ENCODE peak calls at places on chromosomes 3 and 15, in ten cellular contexts. P, H, N, R, A, D, Y, M, T and C are unnamed samples.

GRCh38 chr3:123154346-123154985 is 47.3 kb upstream of the SEC22A start:
- DNase-seq in P (no peak), H (no peak), N (no peak), R (no peak), A (no peak), D (no peak), Y (no peak), M (no peak), T (no peak), C (no peak)

GRCh38 chr3:50356553-50356952 is 2.8 kb downstream of the TMEM115 start:
- DNase-seq in P (peak), H (peak), N (no peak), R (no peak), A (peak), D (no peak), Y (no peak), M (no peak), T (no peak), C (no peak)

GRCh38 chr3:120568624-120569023 is 27.5 kb upstream of the NDUFB4 start:
- DNase-seq in P (no peak), H (peak), N (no peak), R (peak), A (no peak), D (no peak), Y (peak), M (no peak), T (no peak), C (no peak)

GRCh38 chr3:68876112-68876713 is 56.1 kb downstream of the TAFA4 start:
- DNase-seq in P (no peak), H (peak), N (no peak), R (peak), A (no peak), D (peak), Y (peak), M (peak), T (peak), C (peak)

GRCh38 chr15:37059051-37059450 is 41.3 kb downstream of the MEIS2 start:
- DNase-seq in P (no peak), H (peak), N (no peak), R (peak), A (no peak), D (no peak), Y (peak), M (no peak), T (no peak), C (peak)

GRCh38 chr15:68113273-68113672 is 59.2 kb downstream of the PIAS1 start:
- DNase-seq in P (no peak), H (peak), N (no peak), R (peak), A (no peak), D (no peak), Y (peak), M (no peak), T (no peak), C (no peak)

GRCh38 chr3:65669163-65669875 is 369.4 kb downstream of the MAGI1 start:
- DNase-seq in P (no peak), H (peak), N (no peak), R (peak), A (no peak), D (no peak), Y (peak), M (no peak), T (peak), C (peak)

GRCh38 chr3:139533781-139534443 is 5.6 kb downstream of the RBP1 start:
- DNase-seq in P (peak), H (peak), N (no peak), R (peak), A (no peak), D (no peak), Y (peak), M (peak), T (peak), C (no peak)

GRCh38 chr3:112101946-112102345 is 15.8 kb downstream of the C3orf52 start:
- DNase-seq in P (no peak), H (peak), N (no peak), R (peak), A (no peak), D (no peak), Y (peak), M (no peak), T (peak), C (no peak)

GRCh38 chr3:196763179-196763578 is 23.5 kb downstream of the PAK2 start:
- DNase-seq in P (no peak), H (no peak), N (no peak), R (no peak), A (no peak), D (no peak), Y (no peak), M (no peak), T (no peak), C (no peak)

GRCh38 chr15:65056868-65057548 is 10.8 kb downstream of the RASL12 start:
- DNase-seq in P (no peak), H (no peak), N (no peak), R (peak), A (peak), D (no peak), Y (peak), M (no peak), T (no peak), C (no peak)

GRCh38 chr3:33993631-33994030 is 195.2 kb downstream of the PDCD6IP start:
- DNase-seq in P (no peak), H (no peak), N (no peak), R (peak), A (no peak), D (no peak), Y (peak), M (no peak), T (no peak), C (peak)

GRCh38 chr3:154904328-154904727 is 175.8 kb upstream of the MME start:
- DNase-seq in P (no peak), H (peak), N (no peak), R (peak), A (no peak), D (peak), Y (no peak), M (no peak), T (no peak), C (no peak)

GRCh38 chr3:52240059-52240885 is 1.3 kb upstream of the TWF2 start:
- DNase-seq in P (peak), H (peak), N (peak), R (peak), A (peak), D (peak), Y (peak), M (peak), T (peak), C (peak)

GRCh38 chr15:44536298-44536961 is 517 bp upstream of the EIF3J start:
- DNase-seq in P (peak), H (no peak), N (no peak), R (peak), A (peak), D (peak), Y (peak), M (peak), T (peak), C (peak)

GRCh38 chr3:22474706-22475470 is 723.9 kb upstream of the ZNF385D start:
- DNase-seq in P (no peak), H (no peak), N (no peak), R (no peak), A (no peak), D (no peak), Y (peak), M (no peak), T (peak), C (peak)

GRCh38 chr15:37133619-37134018 is 33.3 kb upstream of the MEIS2 start:
- DNase-seq in P (no peak), H (peak), N (no peak), R (peak), A (no peak), D (no peak), Y (no peak), M (no peak), T (peak), C (no peak)

GRCh38 chr15:58518626-58519025 is 86.8 kb downstream of the LIPC start:
- DNase-seq in P (no peak), H (no peak), N (no peak), R (no peak), A (no peak), D (no peak), Y (no peak), M (no peak), T (no peak), C (no peak)

GRCh38 chr3:196670335-196670734 is 30.8 kb downstream of the NRROS start:
- DNase-seq in P (no peak), H (no peak), N (no peak), R (no peak), A (no peak), D (no peak), Y (no peak), M (no peak), T (no peak), C (no peak)

GRCh38 chr15:40150163-40150925 is 10.5 kb upstream of the BUB1B start:
- DNase-seq in P (no peak), H (peak), N (no peak), R (peak), A (no peak), D (no peak), Y (peak), M (peak), T (peak), C (peak)

GRCh38 chr3:23756206-23756840 is 49.4 kb upstream of the UBE2E1 start:
- DNase-seq in P (no peak), H (no peak), N (no peak), R (no peak), A (no peak), D (no peak), Y (no peak), M (no peak), T (no peak), C (no peak)

GRCh38 chr3:66592061-66592875 is 91.4 kb upstream of the LRIG1 start:
- DNase-seq in P (no peak), H (no peak), N (no peak), R (peak), A (no peak), D (peak), Y (peak), M (no peak), T (no peak), C (no peak)

GRCh38 chr3:88957751-88958452 is 149.5 kb upstream of the EPHA3 start:
- DNase-seq in P (no peak), H (peak), N (no peak), R (peak), A (no peak), D (no peak), Y (peak), M (no peak), T (peak), C (no peak)

GRCh38 chr15:101009176-101009575 is 90.0 kb downstream of the LRRK1 start:
- DNase-seq in P (no peak), H (no peak), N (peak), R (no peak), A (no peak), D (no peak), Y (no peak), M (no peak), T (no peak), C (no peak)

GRCh38 chr3:41507336-41508062 is 308.2 kb downstream of the CTNNB1 start:
- DNase-seq in P (no peak), H (no peak), N (no peak), R (no peak), A (no peak), D (peak), Y (no peak), M (no peak), T (no peak), C (no peak)

GRCh38 chr15:42996871-42997270 is 76.3 kb upstream of the TTBK2 start:
- DNase-seq in P (no peak), H (no peak), N (no peak), R (no peak), A (no peak), D (peak), Y (no peak), M (no peak), T (no peak), C (no peak)

GRCh38 chr3:39531681-39532080 is 64.2 kb downstream of the MOBP start:
- DNase-seq in P (no peak), H (peak), N (no peak), R (peak), A (no peak), D (no peak), Y (peak), M (no peak), T (peak), C (peak)

GRCh38 chr15:64845183-64845611 is 3.5 kb downstream of the PLEKHO2 start:
- DNase-seq in P (peak), H (peak), N (peak), R (no peak), A (no peak), D (no peak), Y (no peak), M (no peak), T (no peak), C (no peak)

GRCh38 chr15:65258863-65259262 is 27.8 kb downstream of the PARP16 start:
- DNase-seq in P (no peak), H (peak), N (peak), R (no peak), A (no peak), D (no peak), Y (no peak), M (no peak), T (no peak), C (no peak)

GRCh38 chr3:59052803-59053411 is 3.1 kb upstream of the CFAP20DC start:
- DNase-seq in P (no peak), H (peak), N (no peak), R (peak), A (no peak), D (peak), Y (peak), M (peak), T (peak), C (no peak)

GRCh38 chr3:150786791-150787190 is 23.8 kb upstream of the SIAH2 start:
- DNase-seq in P (no peak), H (no peak), N (no peak), R (no peak), A (no peak), D (no peak), Y (peak), M (no peak), T (no peak), C (no peak)

DNA sequence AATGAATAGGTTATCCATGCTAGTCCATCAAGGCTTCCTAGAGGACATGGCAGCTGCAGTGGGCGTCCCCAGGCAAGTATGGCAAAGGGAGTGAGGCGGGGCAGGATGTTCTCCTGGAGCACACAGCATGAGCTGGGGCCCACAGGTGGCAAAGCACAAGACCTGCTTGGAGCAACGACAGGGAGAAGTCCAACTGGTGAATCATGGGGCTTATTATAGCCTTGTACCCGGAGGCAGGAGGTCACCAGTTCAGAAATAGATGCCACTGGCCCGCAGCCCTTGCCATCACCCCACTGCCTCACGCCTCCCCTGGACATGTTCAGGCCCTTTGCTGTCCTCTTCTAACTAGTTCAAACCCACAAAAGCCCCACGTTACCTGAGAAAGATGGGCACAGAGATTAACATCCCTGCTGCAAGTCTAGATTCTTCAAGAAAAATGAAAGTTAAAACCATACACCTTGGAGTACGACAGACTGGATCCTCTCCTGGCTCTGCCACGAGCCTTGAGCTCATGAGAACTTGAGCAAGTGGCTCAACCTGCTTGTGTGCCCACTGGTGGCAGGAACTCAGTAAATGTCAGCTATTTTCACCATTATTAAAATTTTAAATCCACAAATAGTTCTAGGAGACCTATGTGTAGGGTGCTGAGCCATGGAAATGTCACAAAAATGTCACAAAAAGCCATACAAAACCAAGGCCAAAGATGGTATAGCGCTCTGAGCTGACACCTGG is 1.8 kb upstream of the SRGAP3 start:
- DNase-seq in P (peak), H (no peak), N (no peak), R (no peak), A (no peak), D (no peak), Y (no peak), M (no peak), T (no peak), C (no peak)
- TF ChIP-seq CTCF in P (no peak), H (peak), N (no peak), R (peak), A (no peak), D (no peak), Y (peak), M (no peak), T (peak), C (peak)

GRCh38 chr3:159548675-159549335 is 439.8 kb upstream of the IL12A start:
- DNase-seq in P (no peak), H (no peak), N (no peak), R (peak), A (no peak), D (no peak), Y (peak), M (no peak), T (no peak), C (peak)
- H3K4me3 ChIP-seq in P (no peak), H (no peak), N (no peak), R (no peak), A (no peak), D (no peak), Y (no peak), M (no peak), T (no peak), C (no peak)

GRCh38 chr3:132758740-132759139 is 36.5 kb upstream of the NPHP3 start:
- DNase-seq in P (no peak), H (no peak), N (no peak), R (no peak), A (no peak), D (no peak), Y (no peak), M (no peak), T (no peak), C (no peak)

GRCh38 chr3:132753946-132754345 is 31.7 kb upstream of the NPHP3 start:
- DNase-seq in P (no peak), H (no peak), N (no peak), R (no peak), A (no peak), D (no peak), Y (no peak), M (no peak), T (no peak), C (no peak)

DNA sequence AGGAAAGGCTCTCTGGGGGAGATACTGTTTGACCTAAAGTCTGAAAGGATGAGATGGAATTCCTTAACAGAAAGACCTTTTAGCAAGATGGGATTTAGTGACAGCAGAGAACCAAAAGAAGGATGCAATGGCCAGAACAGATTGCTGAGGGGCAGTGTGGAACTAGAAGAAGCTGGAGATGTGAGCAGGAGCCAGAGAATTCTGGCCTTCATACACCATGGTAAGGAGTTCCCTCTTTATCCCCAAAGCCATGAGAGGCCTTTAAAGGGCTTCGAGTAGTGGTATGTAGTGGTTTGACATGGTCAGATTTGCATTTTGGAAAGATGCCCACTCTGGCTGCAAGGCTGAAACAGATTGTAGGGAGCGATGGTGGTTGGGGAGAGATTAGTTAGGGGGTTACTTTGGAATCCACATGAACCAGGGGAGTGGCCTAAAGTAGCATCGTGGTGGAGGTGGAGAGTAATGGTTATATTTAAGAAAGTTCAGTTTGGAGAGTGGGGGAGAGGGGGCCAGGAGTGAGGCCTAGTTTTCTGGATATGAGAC is 34.0 kb upstream of the NPHP3 start:
- DNase-seq in P (no peak), H (no peak), N (no peak), R (no peak), A (no peak), D (no peak), Y (no peak), M (no peak), T (peak), C (no peak)
- TF ChIP-seq CTCF in P (no peak), H (no peak), N (no peak), R (no peak), A (no peak), D (no peak), Y (no peak), M (no peak), T (no peak), C (no peak)

GRCh38 chr15:57321485-57321884 is 54.8 kb upstream of the CGNL1 start:
- DNase-seq in P (no peak), H (no peak), N (no peak), R (no peak), A (no peak), D (no peak), Y (no peak), M (no peak), T (no peak), C (no peak)

GRCh38 chr15:57319919-57320542 is 56.3 kb upstream of the CGNL1 start:
- DNase-seq in P (no peak), H (no peak), N (no peak), R (no peak), A (no peak), D (no peak), Y (no peak), M (no peak), T (no peak), C (no peak)

GRCh38 chr15:57321973-57322601 is 54.2 kb upstream of the CGNL1 start:
- DNase-seq in P (no peak), H (no peak), N (no peak), R (no peak), A (no peak), D (peak), Y (no peak), M (no peak), T (no peak), C (no peak)

GRCh38 chr15:57319226-57319918 is 56.9 kb upstream of the CGNL1 start:
- DNase-seq in P (no peak), H (no peak), N (no peak), R (no peak), A (no peak), D (no peak), Y (no peak), M (no peak), T (no peak), C (no peak)

DNA sequence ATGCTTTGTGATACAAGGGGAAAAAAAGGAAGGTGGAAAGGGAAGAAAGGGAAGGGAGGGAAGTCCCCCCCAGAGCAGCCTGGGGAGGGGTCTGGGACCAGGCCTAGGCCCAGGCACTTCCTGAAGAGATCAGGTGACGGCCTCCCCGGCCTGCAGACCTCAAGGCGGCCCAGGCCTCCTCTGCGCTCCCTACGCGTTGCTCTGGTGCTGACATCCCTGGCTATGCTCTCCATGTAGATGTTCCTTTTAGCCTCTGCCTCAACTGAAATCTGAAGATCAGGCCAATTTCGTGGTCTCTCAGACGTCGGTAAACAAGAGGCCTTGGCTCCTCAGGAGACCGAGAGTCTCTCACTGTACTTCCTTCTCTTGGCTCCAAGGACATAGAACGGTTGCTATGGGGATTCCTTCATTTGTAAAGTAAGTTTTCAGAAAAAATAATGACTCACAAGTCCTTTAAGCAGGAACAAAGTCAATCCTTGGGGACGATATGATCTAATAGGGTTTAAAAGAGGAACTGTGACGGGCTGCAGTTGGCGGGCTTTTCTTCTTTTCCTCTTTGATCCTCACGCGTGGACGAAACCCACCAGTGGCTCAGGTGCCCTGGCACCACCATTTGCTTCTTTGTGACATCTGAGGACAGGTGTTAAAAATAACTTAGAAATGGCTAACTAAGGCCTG is 55.6 kb upstream of the CGNL1 start:
- DNase-seq in P (no peak), H (peak), N (no peak), R (peak), A (no peak), D (no peak), Y (peak), M (no peak), T (peak), C (no peak)
- H3K4me3 ChIP-seq in P (no peak), H (no peak), N (no peak), R (no peak), A (no peak), D (no peak), Y (no peak), M (no peak), T (no peak), C (no peak)

DNA sequence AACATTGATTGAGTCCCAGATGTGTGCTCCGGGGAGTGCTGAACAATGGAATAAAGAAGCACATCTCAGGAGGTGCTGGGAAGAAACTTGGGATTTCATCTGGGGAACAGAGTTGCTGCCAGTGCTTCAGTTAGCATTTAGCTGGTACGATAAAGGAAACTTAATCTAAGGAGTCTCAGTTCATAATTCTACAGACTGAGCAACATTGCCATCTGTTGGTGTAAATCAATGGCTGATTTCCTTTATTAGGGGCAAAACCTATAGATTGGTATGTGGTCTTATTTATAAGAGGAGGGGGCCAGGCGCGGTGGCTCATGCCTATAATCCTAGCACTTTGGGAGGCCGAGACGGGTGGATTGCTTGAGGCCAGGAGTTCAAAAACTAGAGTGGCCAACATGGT is 8.9 kb downstream of the MKRN2OS start:
- DNase-seq in P (no peak), H (peak), N (no peak), R (peak), A (no peak), D (no peak), Y (no peak), M (no peak), T (no peak), C (no peak)
- TF ChIP-seq CTCF in P (peak), H (peak), N (no peak), R (peak), A (no peak), D (no peak), Y (peak), M (peak), T (peak), C (peak)